ENCODE peak calls at places on chromosomes 11 and 22, in seven cellular contexts. Y is H9, I is neuronal stem cell, N is IMR-90, S is mesenchymal stem cell, M is mesendoderm, C is H1. E is an unnamed sample.

GRCh38 chr22:31926969-31927368 is 17.4 kb upstream of the YWHAH start:
- DNase-seq in Y (peak), I (no peak), N (no peak), S (no peak), M (peak), C (no peak), E (no peak)

GRCh38 chr22:44182591-44183588 is 2.2 kb downstream of the PARVG start:
- DNase-seq in Y (no peak), I (no peak), N (no peak), S (no peak), M (no peak), C (no peak), E (no peak)

GRCh38 chr22:28963362-28963761 is 80.0 kb downstream of the ZNRF3 start:
- DNase-seq in Y (no peak), I (no peak), N (no peak), S (no peak), M (no peak), C (no peak), E (no peak)

GRCh38 chr11:19970944-19971343 is 189.3 kb downstream of the DBX1 start:
- DNase-seq in Y (no peak), I (no peak), N (no peak), S (no peak), M (no peak), C (no peak), E (peak)

GRCh38 chr11:44943118-44943517 is 7.6 kb downstream of the TP53I11 start:
- DNase-seq in Y (no peak), I (no peak), N (no peak), S (no peak), M (no peak), C (no peak), E (no peak)

GRCh38 chr11:57001674-57002401 is 13.1 kb downstream of the OR5AK2 start:
- DNase-seq in Y (no peak), I (no peak), N (peak), S (peak), M (peak), C (no peak), E (no peak)

GRCh38 chr22:41445171-41446056 is 1.2 kb downstream of the TOB2 start:
- DNase-seq in Y (peak), I (peak), N (no peak), S (peak), M (peak), C (no peak), E (no peak)

GRCh38 chr11:13638436-13638835 is 30.0 kb upstream of the FAR1 start:
- DNase-seq in Y (no peak), I (no peak), N (no peak), S (no peak), M (no peak), C (no peak), E (peak)

GRCh38 chr22:46763051-46763705 is 728 bp downstream of the TBC1D22A start:
- DNase-seq in Y (no peak), I (no peak), N (peak), S (peak), M (peak), C (no peak), E (peak)

GRCh38 chr11:68890490-68891231 is 13.0 kb downstream of the MRPL21 start:
- DNase-seq in Y (no peak), I (no peak), N (peak), S (no peak), M (no peak), C (no peak), E (no peak)

GRCh38 chr11:86787651-86788050 is 12.7 kb upstream of the PRSS23 start:
- DNase-seq in Y (no peak), I (no peak), N (no peak), S (no peak), M (no peak), C (no peak), E (no peak)

GRCh38 chr11:112786886-112787530 is 174.2 kb upstream of the NCAM1 start:
- DNase-seq in Y (no peak), I (no peak), N (no peak), S (no peak), M (no peak), C (no peak), E (no peak)

GRCh38 chr11:76769071-76769560 is 14.0 kb upstream of the TSKU start:
- DNase-seq in Y (no peak), I (no peak), N (peak), S (peak), M (peak), C (no peak), E (no peak)

GRCh38 chr11:126716456-126717083 is 284.0 kb downstream of the KIRREL3 start:
- DNase-seq in Y (peak), I (no peak), N (peak), S (peak), M (peak), C (no peak), E (peak)

GRCh38 chr11:12380565-12381325 is 3.4 kb downstream of the PARVA start:
- DNase-seq in Y (no peak), I (no peak), N (no peak), S (no peak), M (no peak), C (no peak), E (no peak)
- H3K18ac ChIP-seq in Y (no peak), I (no peak), N (no peak), S (no peak), M (no peak), C (no peak), E (no peak)

GRCh38 chr22:36540867-36541642 is 12.1 kb upstream of the EIF3D start:
- DNase-seq in Y (no peak), I (no peak), N (no peak), S (no peak), M (peak), C (no peak), E (peak)

GRCh38 chr22:36536717-36537116 is 7.8 kb upstream of the EIF3D start:
- DNase-seq in Y (peak), I (no peak), N (no peak), S (no peak), M (no peak), C (no peak), E (no peak)

GRCh38 chr22:36541831-36542391 is 12.9 kb upstream of the EIF3D start:
- DNase-seq in Y (no peak), I (no peak), N (peak), S (peak), M (no peak), C (no peak), E (no peak)

GRCh38 chr22:36544107-36544620 is 15.2 kb upstream of the EIF3D start:
- DNase-seq in Y (no peak), I (no peak), N (peak), S (peak), M (no peak), C (no peak), E (no peak)

GRCh38 chr22:36538529-36538928 is 9.6 kb upstream of the EIF3D start:
- DNase-seq in Y (no peak), I (no peak), N (no peak), S (no peak), M (peak), C (no peak), E (no peak)
- H3K18ac ChIP-seq in Y (no peak), I (no peak), N (no peak), S (no peak), M (no peak), C (no peak), E (no peak)

DNA sequence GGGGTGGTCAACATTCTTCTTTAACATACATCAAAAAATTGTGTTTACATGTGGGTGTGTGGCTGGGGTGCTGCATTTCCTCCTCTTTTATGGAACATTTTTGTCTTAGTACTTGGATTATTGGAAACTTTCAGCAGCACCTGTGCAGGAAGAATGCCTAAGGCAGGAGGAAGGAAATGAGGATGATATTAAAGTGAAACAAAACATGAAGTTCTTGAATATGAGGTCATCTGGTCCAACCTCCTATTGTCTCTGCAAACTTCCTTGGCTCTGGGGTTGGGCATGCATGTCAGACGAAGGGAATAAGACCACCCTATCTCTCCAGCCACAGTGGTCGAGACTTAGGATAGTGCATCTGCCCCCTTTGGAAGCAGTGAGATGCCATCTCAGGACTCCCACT is 20.6 kb upstream of the OR9Q1 start:
- DNase-seq in Y (no peak), I (no peak), N (no peak), S (no peak), M (no peak), C (no peak), E (no peak)
- H3K18ac ChIP-seq in Y (no peak), I (no peak), N (no peak), S (no peak), M (no peak), C (no peak), E (no peak)

DNA sequence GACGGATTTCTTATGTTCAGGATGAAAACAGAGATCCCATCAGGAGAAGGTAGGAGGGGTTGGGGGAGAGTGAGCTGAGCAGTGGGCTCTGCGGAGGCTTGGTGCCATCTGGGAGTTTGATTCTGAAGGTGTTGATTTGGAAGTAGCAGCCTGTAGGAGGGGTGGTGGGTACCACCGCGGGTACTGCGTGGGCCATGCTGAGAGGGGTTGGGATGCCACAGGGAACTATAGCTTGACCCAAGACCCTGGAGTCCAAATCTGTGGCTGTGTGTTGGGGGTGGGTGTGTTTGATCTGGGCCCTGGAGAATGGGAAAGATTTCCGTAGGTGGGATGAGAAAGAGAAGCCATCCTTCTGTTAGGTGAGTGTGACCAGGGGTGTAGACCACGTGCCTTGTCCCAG is 5.0 kb downstream of the INCENP start:
- DNase-seq in Y (no peak), I (no peak), N (no peak), S (no peak), M (no peak), C (no peak), E (no peak)
- H3K18ac ChIP-seq in Y (no peak), I (no peak), N (no peak), S (no peak), M (no peak), C (no peak), E (peak)

GRCh38 chr22:39098026-39098425 is 982 bp downstream of the APOBEC3H start:
- DNase-seq in Y (peak), I (no peak), N (no peak), S (no peak), M (peak), C (no peak), E (no peak)
- H3K18ac ChIP-seq in Y (no peak), I (peak), N (no peak), S (no peak), M (peak), C (peak), E (no peak)

GRCh38 chr22:48622891-48623545 is 1204.7 kb downstream of the BRD1 start:
- DNase-seq in Y (no peak), I (no peak), N (no peak), S (no peak), M (no peak), C (no peak), E (no peak)

GRCh38 chr22:48627203-48627602 is 1200.5 kb downstream of the BRD1 start:
- DNase-seq in Y (no peak), I (no peak), N (no peak), S (no peak), M (no peak), C (no peak), E (no peak)

GRCh38 chr22:48627966-48628365 is 1199.7 kb downstream of the BRD1 start:
- DNase-seq in Y (no peak), I (no peak), N (no peak), S (no peak), M (no peak), C (no peak), E (no peak)

GRCh38 chr22:48621085-48621484 is 1206.6 kb downstream of the BRD1 start:
- DNase-seq in Y (no peak), I (no peak), N (no peak), S (no peak), M (no peak), C (no peak), E (no peak)

GRCh38 chr22:48624401-48624800 is 1203.3 kb downstream of the BRD1 start:
- DNase-seq in Y (no peak), I (no peak), N (no peak), S (no peak), M (no peak), C (no peak), E (no peak)
- H3K18ac ChIP-seq in Y (no peak), I (no peak), N (no peak), S (no peak), M (no peak), C (no peak), E (no peak)